ENCODE peak calls at places on chromosome 16, in six cellular contexts. One of them, this sample, is unnamed. For H3K36me3, the result is how much of the 10 kb centered on the place peaks cover.

GRCh38 chr16:54199486-54200160 is 87.0 kb downstream of the IRX3 start:
- DNase-seq in GM23338: no peak
- DNase-seq in HCT116: no peak
- DNase-seq in H1: no peak
- DNase-seq in K562: no peak
- DNase-seq in endothelial cell of umbilical vein: no peak
- DNase-seq in this sample: no peak

GRCh38 chr16:87423429-87423828 is 31.3 kb downstream of the MAP1LC3B start:
- DNase-seq in GM23338: no peak
- DNase-seq in K562: no peak
- DNase-seq in HCT116: no peak
- DNase-seq in H1: no peak
- DNase-seq in endothelial cell of umbilical vein: no peak
- DNase-seq in this sample: no peak

GRCh38 chr16:89696598-89697128 is 4.8 kb downstream of the SPATA2L start:
- DNase-seq in GM23338: no peak
- DNase-seq in endothelial cell of umbilical vein: no peak
- DNase-seq in H1: no peak
- DNase-seq in K562: no peak
- DNase-seq in HCT116: no peak
- DNase-seq in this sample: no peak

GRCh38 chr16:87410530-87410929 is 18.4 kb downstream of the MAP1LC3B start:
- DNase-seq in H1: no peak
- DNase-seq in endothelial cell of umbilical vein: no peak
- DNase-seq in GM23338: no peak
- DNase-seq in HCT116: no peak
- DNase-seq in K562: no peak
- DNase-seq in this sample: no peak

GRCh38 chr16:89269805-89270665 is 52.5 kb downstream of the ZNF778 start:
- DNase-seq in H1: no peak
- DNase-seq in GM23338: no peak
- DNase-seq in HCT116: no peak
- DNase-seq in K562: no peak
- DNase-seq in endothelial cell of umbilical vein: no peak
- DNase-seq in this sample: no peak

GRCh38 chr16:4293822-4294457 is 21.1 kb upstream of the TFAP4 start:
- DNase-seq in endothelial cell of umbilical vein: peak
- DNase-seq in HCT116: no peak
- DNase-seq in H1: peak
- DNase-seq in GM23338: peak
- DNase-seq in K562: no peak
- DNase-seq in this sample: no peak

GRCh38 chr16:88619859-88620655 is 18.3 kb upstream of the IL17C start:
- DNase-seq in endothelial cell of umbilical vein: no peak
- DNase-seq in H1: no peak
- DNase-seq in GM23338: no peak
- DNase-seq in K562: no peak
- DNase-seq in HCT116: no peak
- DNase-seq in this sample: no peak

GRCh38 chr16:86818701-86819522 is 240.6 kb downstream of the FOXL1 start:
- DNase-seq in HCT116: no peak
- DNase-seq in endothelial cell of umbilical vein: peak
- DNase-seq in GM23338: no peak
- DNase-seq in K562: peak
- DNase-seq in H1: no peak
- DNase-seq in this sample: no peak

GRCh38 chr16:84461504-84462295 is 42.8 kb downstream of the MEAK7 start:
- DNase-seq in H1: no peak
- DNase-seq in GM23338: no peak
- DNase-seq in K562: no peak
- DNase-seq in HCT116: no peak
- DNase-seq in endothelial cell of umbilical vein: no peak
- DNase-seq in this sample: no peak

GRCh38 chr16:67150058-67150832 is 553 bp downstream of the B3GNT9 start:
- DNase-seq in HCT116: no peak
- DNase-seq in H1: peak
- DNase-seq in K562: no peak
- DNase-seq in endothelial cell of umbilical vein: peak
- DNase-seq in GM23338: peak
- DNase-seq in this sample: no peak
- TF ChIP-seq EZH2 in HCT116: no peak
- TF ChIP-seq EZH2 in H1: peak
- TF ChIP-seq EZH2 in K562: no peak
- TF ChIP-seq EZH2 in endothelial cell of umbilical vein: no peak
- TF ChIP-seq EZH2 in GM23338: no peak
- TF ChIP-seq EZH2 in this sample: no peak

GRCh38 chr16:75024591-75024990 is 25.8 kb downstream of the ZNRF1 start:
- DNase-seq in H1: no peak
- DNase-seq in endothelial cell of umbilical vein: no peak
- DNase-seq in GM23338: no peak
- DNase-seq in K562: no peak
- DNase-seq in HCT116: no peak
- DNase-seq in this sample: no peak

GRCh38 chr16:75023019-75023418 is 24.2 kb downstream of the ZNRF1 start:
- DNase-seq in GM23338: no peak
- DNase-seq in K562: no peak
- DNase-seq in endothelial cell of umbilical vein: no peak
- DNase-seq in HCT116: no peak
- DNase-seq in H1: no peak
- DNase-seq in this sample: no peak

GRCh38 chr16:75021410-75021809 is 22.6 kb downstream of the ZNRF1 start:
- DNase-seq in HCT116: no peak
- DNase-seq in endothelial cell of umbilical vein: no peak
- DNase-seq in K562: no peak
- DNase-seq in GM23338: no peak
- DNase-seq in H1: no peak
- DNase-seq in this sample: no peak

GRCh38 chr16:75024182-75024581 is 25.4 kb downstream of the ZNRF1 start:
- DNase-seq in H1: no peak
- DNase-seq in endothelial cell of umbilical vein: no peak
- DNase-seq in HCT116: no peak
- DNase-seq in GM23338: no peak
- DNase-seq in K562: no peak
- DNase-seq in this sample: no peak

DNA sequence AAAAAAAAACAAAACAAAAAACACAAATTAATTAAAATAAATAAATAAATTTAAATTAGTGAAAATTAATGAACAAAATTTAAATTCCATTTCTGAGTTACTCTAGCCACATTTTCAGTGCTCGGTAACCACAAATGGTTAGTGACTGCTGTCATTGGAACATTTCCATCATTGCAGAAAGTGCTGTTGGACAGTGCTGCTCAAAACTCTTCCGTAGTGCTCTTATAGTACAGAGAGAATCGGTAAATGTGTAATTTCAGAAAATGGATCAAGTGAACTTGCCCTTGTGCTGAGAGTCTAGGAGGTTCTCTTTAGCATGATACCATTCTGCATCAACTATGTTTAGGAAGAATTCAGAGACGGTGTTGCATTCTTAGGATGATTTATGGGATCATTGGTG is 23.7 kb downstream of the ZNRF1 start:
- DNase-seq in endothelial cell of umbilical vein: no peak
- DNase-seq in GM23338: no peak
- DNase-seq in K562: no peak
- DNase-seq in H1: no peak
- DNase-seq in HCT116: no peak
- DNase-seq in this sample: no peak
- H3K36me3 ChIP-seq in endothelial cell of umbilical vein: under half
- H3K36me3 ChIP-seq in GM23338: under half
- H3K36me3 ChIP-seq in K562: under half
- H3K36me3 ChIP-seq in H1: under half
- H3K36me3 ChIP-seq in HCT116: under half
- H3K36me3 ChIP-seq in this sample: under half

GRCh38 chr16:15950167-15950854 is 895 bp downstream of the ABCC1 start:
- DNase-seq in endothelial cell of umbilical vein: peak
- DNase-seq in HCT116: no peak
- DNase-seq in H1: no peak
- DNase-seq in K562: peak
- DNase-seq in GM23338: peak
- DNase-seq in this sample: no peak
- TF ChIP-seq POLR2AphosphoS5 in endothelial cell of umbilical vein: no peak
- TF ChIP-seq POLR2AphosphoS5 in HCT116: no peak
- TF ChIP-seq POLR2AphosphoS5 in H1: no peak
- TF ChIP-seq POLR2AphosphoS5 in K562: no peak
- TF ChIP-seq POLR2AphosphoS5 in GM23338: no peak
- TF ChIP-seq POLR2AphosphoS5 in this sample: no peak

DNA sequence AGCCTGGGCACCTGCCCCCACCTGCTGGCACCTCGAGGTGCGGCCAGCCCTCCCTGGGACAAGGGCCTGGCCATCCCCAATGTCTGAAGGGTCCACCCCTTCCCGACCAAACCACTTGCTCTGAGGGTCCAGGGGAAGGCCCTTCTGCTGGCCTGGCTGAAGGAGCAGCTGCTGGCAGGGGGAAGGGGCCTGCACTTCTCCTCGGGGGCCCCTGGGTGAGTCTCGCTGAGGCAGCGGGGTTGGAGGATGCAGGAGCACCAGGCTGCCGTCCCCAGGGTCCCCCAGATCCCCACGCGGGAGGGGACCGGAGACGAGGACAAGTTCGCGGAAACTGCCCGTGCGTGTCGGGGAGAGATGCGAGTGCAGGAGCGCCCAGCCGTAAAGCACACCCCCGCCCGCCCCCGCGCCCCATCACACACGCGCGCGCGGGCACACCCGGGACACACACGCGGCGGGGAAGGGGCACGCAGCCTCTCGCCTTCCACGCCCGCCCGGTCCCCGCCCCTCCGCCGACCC is 725 bp upstream of the CACNA1H start:
- DNase-seq in GM23338: peak
- DNase-seq in H1: peak
- DNase-seq in HCT116: no peak
- DNase-seq in K562: peak
- DNase-seq in endothelial cell of umbilical vein: no peak
- DNase-seq in this sample: no peak
- TF ChIP-seq EZH2 in GM23338: no peak
- TF ChIP-seq EZH2 in H1: no peak
- TF ChIP-seq EZH2 in HCT116: no peak
- TF ChIP-seq EZH2 in K562: no peak
- TF ChIP-seq EZH2 in endothelial cell of umbilical vein: peak
- TF ChIP-seq EZH2 in this sample: no peak

DNA sequence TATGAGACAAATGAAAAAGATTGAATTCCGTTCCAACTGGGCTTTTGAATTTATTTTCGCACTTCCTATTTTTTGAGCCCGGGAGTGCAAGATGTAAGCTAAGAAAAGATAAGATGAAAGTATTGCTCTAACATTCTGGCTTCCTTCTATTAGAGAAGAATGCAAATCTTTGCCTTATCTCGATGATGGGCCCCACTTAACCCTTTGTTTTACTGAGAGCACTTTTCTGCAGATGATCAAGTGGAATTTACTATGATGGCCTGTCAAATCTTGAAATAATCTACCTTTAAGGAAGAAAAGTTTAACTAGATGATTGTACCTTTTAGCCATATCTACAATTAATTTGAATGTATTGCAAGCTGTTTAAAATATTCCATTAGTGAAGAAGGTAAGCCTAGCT is 96.4 kb downstream of the WWOX start:
- DNase-seq in H1: no peak
- DNase-seq in K562: no peak
- DNase-seq in endothelial cell of umbilical vein: no peak
- DNase-seq in GM23338: no peak
- DNase-seq in HCT116: no peak
- DNase-seq in this sample: no peak
- H3K36me3 ChIP-seq in H1: under half
- H3K36me3 ChIP-seq in K562: under half
- H3K36me3 ChIP-seq in endothelial cell of umbilical vein: under half
- H3K36me3 ChIP-seq in GM23338: under half
- H3K36me3 ChIP-seq in HCT116: under half
- H3K36me3 ChIP-seq in this sample: under half

GRCh38 chr16:68434654-68435210 is 13.6 kb downstream of the SMPD3 start:
- DNase-seq in endothelial cell of umbilical vein: no peak
- DNase-seq in GM23338: no peak
- DNase-seq in HCT116: no peak
- DNase-seq in H1: no peak
- DNase-seq in K562: no peak
- DNase-seq in this sample: no peak
- TF ChIP-seq POLR2AphosphoS5 in endothelial cell of umbilical vein: no peak
- TF ChIP-seq POLR2AphosphoS5 in GM23338: no peak
- TF ChIP-seq POLR2AphosphoS5 in HCT116: no peak
- TF ChIP-seq POLR2AphosphoS5 in H1: no peak
- TF ChIP-seq POLR2AphosphoS5 in K562: no peak
- TF ChIP-seq POLR2AphosphoS5 in this sample: no peak

GRCh38 chr16:47533744-47534292 is 72.7 kb downstream of the PHKB start:
- DNase-seq in endothelial cell of umbilical vein: no peak
- DNase-seq in HCT116: no peak
- DNase-seq in K562: no peak
- DNase-seq in GM23338: no peak
- DNase-seq in H1: no peak
- DNase-seq in this sample: no peak
- TF ChIP-seq EZH2 in endothelial cell of umbilical vein: no peak
- TF ChIP-seq EZH2 in HCT116: no peak
- TF ChIP-seq EZH2 in K562: no peak
- TF ChIP-seq EZH2 in GM23338: no peak
- TF ChIP-seq EZH2 in H1: no peak
- TF ChIP-seq EZH2 in this sample: no peak

This sample was measured in SK-N-MC.